ENCODE peak calls at places on chromosome 13, in eight cellular contexts. C is right lobe of liver; K is left lung; N is activated T-cell treated with anti-CD3 and anti-CD28 coated beads, Interleukin-2, amount 50 U/mL, for 72 hours; G is natural killer cell; I is lower lobe of right lung; D is left lobe of liver; F is T-cell. O is an unnamed sample.
A peak's percentile ranks its signal among the peaks of the same experiment; 100 is the strongest.

GRCh38 chr13:113002206-113002821 is 33.3 kb downstream of the MCF2L start:
- ATAC-seq in C (no peak), K (peak; percentile 62), N (no peak), G (no peak), I (peak; percentile 38), D (no peak), F (no peak), O (no peak)

GRCh38 chr13:88068975-88069374 is 397.8 kb downstream of the SLITRK5 start:
- ATAC-seq in C (no peak), K (no peak), N (no peak), G (no peak), I (no peak), D (no peak), F (no peak), O (no peak)

GRCh38 chr13:87356314-87356713 is 314.9 kb upstream of the SLITRK5 start:
- ATAC-seq in C (no peak), K (peak; percentile 58), N (no peak), G (no peak), I (peak; percentile 83), D (peak; percentile 48), F (no peak), O (no peak)

GRCh38 chr13:98083507-98083906 is 59.4 kb upstream of the FARP1 start:
- ATAC-seq in C (no peak), K (peak; percentile 74), N (no peak), G (no peak), I (peak; percentile 71), D (no peak), F (no peak), O (no peak)

GRCh38 chr13:99370476-99371272 is 63.5 kb upstream of the GPR183 start:
- ATAC-seq in C (no peak), K (no peak), N (peak; percentile 71), G (no peak), I (no peak), D (no peak), F (peak; percentile 29), O (peak; percentile 79)

GRCh38 chr13:87536499-87536898 is 134.7 kb upstream of the SLITRK5 start:
- ATAC-seq in C (no peak), K (no peak), N (no peak), G (no peak), I (no peak), D (no peak), F (no peak), O (peak; percentile 21)

GRCh38 chr13:33550885-33551284 is 265.3 kb upstream of the STARD13 start:
- ATAC-seq in C (no peak), K (no peak), N (peak; percentile 72), G (peak; percentile 39), I (no peak), D (no peak), F (no peak), O (peak; percentile 57)

GRCh38 chr13:44191504-44192171 is 182.0 kb upstream of the SERP2 start:
- ATAC-seq in C (peak; percentile 85), K (peak; percentile 99), N (peak; percentile 40), G (peak; percentile 53), I (peak; percentile 92), D (peak; percentile 91), F (peak; percentile 80), O (peak; percentile 72)

GRCh38 chr13:113431171-113431570 is 22.1 kb downstream of the ADPRHL1 start:
- ATAC-seq in C (no peak), K (no peak), N (no peak), G (no peak), I (no peak), D (no peak), F (no peak), O (no peak)

GRCh38 chr13:72521965-72522661 is 205.3 kb downstream of the MZT1 start:
- ATAC-seq in C (no peak), K (no peak), N (no peak), G (no peak), I (no peak), D (no peak), F (no peak), O (no peak)

GRCh38 chr13:112792511-112792910 is 102.7 kb downstream of the ATP11A start:
- ATAC-seq in C (no peak), K (no peak), N (no peak), G (no peak), I (no peak), D (no peak), F (no peak), O (no peak)

GRCh38 chr13:98349731-98350305 is 172.7 kb upstream of the RNF113B start:
- ATAC-seq in C (peak; percentile 89), K (peak; percentile 59), N (no peak), G (no peak), I (peak; percentile 18), D (peak; percentile 92), F (no peak), O (no peak)

GRCh38 chr13:64928704-64929499 is 2301.2 kb downstream of the PCDH9 start:
- ATAC-seq in C (no peak), K (peak; percentile 43), N (no peak), G (no peak), I (no peak), D (no peak), F (no peak), O (peak; percentile 55)

GRCh38 chr13:30480292-30480947 is 14.7 kb upstream of the HMGB1 start:
- ATAC-seq in C (no peak), K (peak; percentile 96), N (no peak), G (no peak), I (peak; percentile 84), D (no peak), F (no peak), O (no peak)

GRCh38 chr13:26508885-26509284 is 48.6 kb upstream of the WASF3 start:
- ATAC-seq in C (peak; percentile 52), K (peak; percentile 63), N (no peak), G (no peak), I (peak; percentile 56), D (no peak), F (no peak), O (no peak)

GRCh38 chr13:39394811-39395685 is 207.9 kb downstream of the LHFPL6 start:
- ATAC-seq in C (no peak), K (no peak), N (no peak), G (no peak), I (no peak), D (no peak), F (no peak), O (no peak)

GRCh38 chr13:64480206-64480605 is 2749.9 kb downstream of the PCDH9 start:
- ATAC-seq in C (no peak), K (no peak), N (no peak), G (no peak), I (no peak), D (no peak), F (no peak), O (no peak)

GRCh38 chr13:25171517-25172302 is at the start of gene AMER2:
- ATAC-seq in C (no peak), K (no peak), N (no peak), G (no peak), I (no peak), D (no peak), F (no peak), O (no peak)

GRCh38 chr13:76161143-76161542 is 525.0 kb downstream of the LMO7 start:
- ATAC-seq in C (no peak), K (peak; percentile 32), N (no peak), G (no peak), I (no peak), D (no peak), F (no peak), O (no peak)

GRCh38 chr13:60986301-60986700 is 429.3 kb downstream of the PCDH20 start:
- ATAC-seq in C (no peak), K (no peak), N (no peak), G (no peak), I (no peak), D (no peak), F (no peak), O (no peak)

GRCh38 chr13:111365149-111366005 is 44.9 kb downstream of the TEX29 start:
- ATAC-seq in C (no peak), K (no peak), N (no peak), G (no peak), I (no peak), D (no peak), F (no peak), O (no peak)

GRCh38 chr13:39578821-39579291 is 24.1 kb downstream of the LHFPL6 start:
- ATAC-seq in C (no peak), K (no peak), N (no peak), G (no peak), I (no peak), D (no peak), F (no peak), O (no peak)

GRCh38 chr13:50643055-50643454 is 200.4 kb downstream of the DLEU7 start:
- ATAC-seq in C (no peak), K (no peak), N (no peak), G (peak; percentile 66), I (peak; percentile 51), D (no peak), F (no peak), O (no peak)

GRCh38 chr13:110512198-110512740 is 49.3 kb downstream of the RAB20 start:
- ATAC-seq in C (no peak), K (no peak), N (no peak), G (no peak), I (no peak), D (no peak), F (no peak), O (no peak)

GRCh38 chr13:103866041-103866440 is 799.8 kb upstream of the SLC10A2 start:
- ATAC-seq in C (no peak), K (no peak), N (no peak), G (no peak), I (no peak), D (no peak), F (no peak), O (no peak)

GRCh38 chr13:31515427-31515826 is 223.9 kb upstream of the RXFP2 start:
- ATAC-seq in C (no peak), K (no peak), N (no peak), G (no peak), I (no peak), D (no peak), F (no peak), O (no peak)

GRCh38 chr13:66427330-66427990 is 802.7 kb downstream of the PCDH9 start:
- ATAC-seq in C (no peak), K (no peak), N (no peak), G (no peak), I (no peak), D (no peak), F (no peak), O (no peak)

GRCh38 chr13:51999525-51999924 is 11.7 kb downstream of the ATP7B start:
- ATAC-seq in C (peak; percentile 74), K (peak; percentile 61), N (no peak), G (no peak), I (peak; percentile 44), D (peak; percentile 69), F (no peak), O (no peak)

GRCh38 chr13:30148171-30148754 is 159.1 kb downstream of the KATNAL1 start:
- ATAC-seq in C (no peak), K (peak; percentile 42), N (peak; percentile 21), G (peak; percentile 90), I (peak; percentile 57), D (no peak), F (peak; percentile 91), O (peak; percentile 67)

GRCh38 chr13:44048326-44048725 is 168.6 kb downstream of the LACC1 start:
- ATAC-seq in C (peak; percentile 40), K (no peak), N (no peak), G (no peak), I (no peak), D (no peak), F (no peak), O (no peak)

O was measured in activated T-helper 17 cell treated with anti-CD3 and anti-CD28 coated beads, Interleukin-2, amount 50 U/mL, for 72 hours.